ENCODE peak calls at places on chromosome 15, in ten cellular contexts. X, M, P, Z, B, L, J, G, I and F are unnamed samples.

GRCh38 chr15:43509923-43510229 is 7.5 kb upstream of the MAP1A start:
- DNase-seq in M (no peak), G (no peak), J (no peak), I (no peak), Z (no peak), X (no peak), B (no peak), P (no peak), L (no peak), F (no peak)

GRCh38 chr15:62740141-62741004 is 302.2 kb upstream of the TPM1 start:
- DNase-seq in L (no peak), P (no peak), I (no peak), B (no peak), X (peak; percentile 28), M (peak; percentile 54), G (no peak), J (peak; percentile 40), Z (no peak), F (no peak)

GRCh38 chr15:69668963-69669362 is 216.3 kb downstream of the RPLP1 start:
- DNase-seq in L (peak; percentile 33), G (peak; percentile 58), M (no peak), I (peak; percentile 87), Z (peak; percentile 62), X (no peak), B (no peak), J (no peak), P (peak; percentile 31), F (peak; percentile 40)

GRCh38 chr15:56917652-56918045 is 795 bp upstream of the TCF12 start:
- DNase-seq in J (no peak), I (no peak), B (no peak), M (no peak), L (no peak), X (peak; percentile 50), G (peak; percentile 21), Z (no peak), P (no peak), F (no peak)

GRCh38 chr15:71295242-71296031 is 180.2 kb downstream of the THSD4 start:
- DNase-seq in L (no peak), J (peak; percentile 51), B (no peak), I (no peak), M (peak; percentile 100), X (peak; percentile 97), Z (no peak), P (no peak), G (no peak), F (peak; percentile 38)

GRCh38 chr15:94576889-94577533 is 345.6 kb downstream of the MCTP2 start:
- DNase-seq in Z (peak; percentile 10), G (no peak), L (no peak), B (no peak), P (peak; percentile 31), M (no peak), J (no peak), X (no peak), I (no peak), F (peak; percentile 40)

GRCh38 chr15:69422336-69422895 is 8.3 kb downstream of the KIF23 start:
- DNase-seq in I (no peak), M (no peak), J (no peak), X (no peak), Z (no peak), P (no peak), G (no peak), B (no peak), L (no peak), F (no peak)

GRCh38 chr15:48073881-48074280 is 46.9 kb upstream of the SLC24A5 start:
- DNase-seq in P (no peak), Z (no peak), L (no peak), G (no peak), M (no peak), J (no peak), I (no peak), B (no peak), X (no peak), F (no peak)

GRCh38 chr15:63510548-63510940 is 6.2 kb downstream of the USP3 start:
- DNase-seq in J (no peak), M (no peak), Z (no peak), L (no peak), X (no peak), B (no peak), G (no peak), I (no peak), P (no peak), F (no peak)

GRCh38 chr15:31362121-31362520 is 35.5 kb downstream of the KLF13 start:
- DNase-seq in B (no peak), G (no peak), Z (no peak), X (no peak), I (no peak), L (no peak), J (no peak), P (no peak), M (no peak), F (no peak)
- H3K4me1 ChIP-seq in B (peaks cover 17% of the 10 kb centered on the region), G (peaks cover 100% of the 10 kb centered on the region), Z (peaks cover 95% of the 10 kb centered on the region), X (peaks cover 14% of the 10 kb centered on the region), I (peaks cover 100% of the 10 kb centered on the region), L (peaks cover 98% of the 10 kb centered on the region), J (peaks cover 25% of the 10 kb centered on the region), P (peaks cover 98% of the 10 kb centered on the region), M (peaks cover 16% of the 10 kb centered on the region), F (peaks cover 100% of the 10 kb centered on the region)

GRCh38 chr15:42402806-42403205 is 43.5 kb downstream of the CAPN3 start:
- DNase-seq in G (no peak), I (no peak), Z (no peak), X (no peak), M (no peak), L (no peak), B (no peak), P (no peak), J (no peak), F (no peak)

GRCh38 chr15:42403389-42403788 is 44.1 kb downstream of the CAPN3 start:
- DNase-seq in L (no peak), M (no peak), Z (no peak), G (no peak), P (no peak), J (no peak), I (no peak), B (no peak), X (no peak), F (no peak)

GRCh38 chr15:42405876-42406482 is 46.7 kb downstream of the CAPN3 start:
- DNase-seq in J (no peak), I (no peak), X (no peak), Z (no peak), G (no peak), M (no peak), L (no peak), P (no peak), B (no peak), F (no peak)

GRCh38 chr15:42404461-42405235 is 45.3 kb downstream of the CAPN3 start:
- DNase-seq in M (no peak), I (no peak), Z (no peak), G (no peak), P (no peak), X (no peak), B (no peak), L (no peak), J (no peak), F (no peak)

GRCh38 chr15:42401544-42402478 is 42.5 kb downstream of the CAPN3 start:
- DNase-seq in I (no peak), M (no peak), B (no peak), P (no peak), J (no peak), X (no peak), Z (no peak), G (no peak), L (no peak), F (no peak)
- TF ChIP-seq POLR2A in I (no peak), M (no peak), B (no peak), P (no peak), J (no peak), X (no peak), Z (no peak), G (no peak), L (no peak), F (no peak)

GRCh38 chr15:60407406-60407805 is 9.6 kb upstream of the ANXA2 start:
- DNase-seq in L (no peak), Z (no peak), B (no peak), P (no peak), G (no peak), M (peak; percentile 91), I (no peak), J (no peak), X (peak; percentile 98), F (no peak)
- H3K4me1 ChIP-seq in L (no peaks in the 10 kb centered on the region), Z (peaks cover 33% of the 10 kb centered on the region), B (peaks cover 3% of the 10 kb centered on the region), P (peaks cover 20% of the 10 kb centered on the region), G (peaks cover 22% of the 10 kb centered on the region), M (peaks cover 12% of the 10 kb centered on the region), I (peaks cover 19% of the 10 kb centered on the region), J (no peaks in the 10 kb centered on the region), X (peaks cover 61% of the 10 kb centered on the region), F (no peaks in the 10 kb centered on the region)

DNA sequence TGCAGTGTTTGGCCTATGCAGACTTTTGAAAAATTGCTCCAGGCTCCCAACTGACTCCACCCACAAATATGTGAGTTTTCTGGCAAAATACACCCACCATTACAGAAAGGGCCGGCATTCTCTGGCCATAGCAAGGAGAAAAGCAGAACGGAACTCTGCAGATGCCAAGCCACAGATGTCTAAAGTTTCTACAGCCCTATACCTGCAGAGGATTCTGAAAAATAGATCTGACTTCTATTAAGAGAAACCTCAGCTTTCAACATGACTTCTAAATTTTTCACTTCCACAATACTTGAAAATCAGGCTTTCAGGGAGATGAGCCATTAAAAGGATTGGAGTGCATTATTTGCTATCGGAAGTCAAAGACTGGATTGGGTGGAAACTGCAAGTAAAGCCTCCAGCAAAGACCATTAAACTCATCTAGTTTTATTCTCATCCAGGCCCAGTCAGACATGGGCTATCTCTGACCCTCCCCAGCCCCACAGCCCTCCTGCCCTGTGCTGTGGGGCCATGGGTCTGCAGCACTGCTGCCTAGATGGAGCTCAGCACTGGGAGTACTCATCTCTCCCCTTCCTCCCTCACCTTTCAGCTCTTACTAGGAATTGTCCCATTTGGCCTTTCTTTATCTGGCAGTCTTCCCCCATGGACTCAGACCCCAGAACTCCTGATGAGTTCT is 243.1 kb upstream of the GOLGA6L4 start:
- DNase-seq in P (no peak), X (no peak), G (no peak), B (no peak), M (no peak), L (no peak), J (no peak), I (no peak), Z (no peak), F (no peak)
- TF ChIP-seq POLR2A in P (no peak), X (no peak), G (no peak), B (no peak), M (no peak), L (no peak), J (no peak), I (no peak), Z (no peak), F (no peak)

DNA sequence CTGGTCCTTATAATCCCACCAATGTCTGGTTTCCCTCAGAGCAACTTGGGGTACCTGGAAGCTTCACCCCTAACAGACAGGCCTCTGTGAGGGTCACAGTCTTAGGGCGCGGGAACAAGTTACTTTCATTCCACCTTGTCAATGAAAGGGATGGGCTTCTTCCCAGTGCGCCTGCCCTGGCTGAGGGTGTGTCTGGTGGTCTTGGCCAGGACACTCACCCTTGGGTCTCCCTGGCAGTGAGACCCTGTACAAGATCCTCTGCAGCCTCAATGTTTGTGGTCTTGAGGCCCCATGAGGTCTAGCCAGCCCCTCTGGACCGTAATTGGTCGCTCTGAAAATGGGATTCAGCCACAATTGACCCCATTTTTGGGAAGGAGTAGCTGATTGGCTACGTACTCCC is 40.2 kb downstream of the SMAD6 start:
- DNase-seq in Z (no peak), B (no peak), I (no peak), J (no peak), L (no peak), M (no peak), G (no peak), X (no peak), P (no peak), F (no peak)
- H3K4me1 ChIP-seq in Z (peaks cover 32% of the 10 kb centered on the region), B (peaks cover 39% of the 10 kb centered on the region), I (peaks cover 26% of the 10 kb centered on the region), J (peaks cover 4% of the 10 kb centered on the region), L (peaks cover 55% of the 10 kb centered on the region), M (peaks cover 35% of the 10 kb centered on the region), G (peaks cover 88% of the 10 kb centered on the region), X (peaks cover 42% of the 10 kb centered on the region), P (peaks cover 35% of the 10 kb centered on the region), F (peaks cover 30% of the 10 kb centered on the region)